ENCODE peak calls at places on chromosome 16, in four cellular contexts. O is mammary epithelial cell, C is tibial artery, W is RWPE1. X is an unnamed sample.

GRCh38 chr16:72903176-72903575 is 144.8 kb downstream of the ZFHX3 start:
- DNase-seq in C (no peak), O (no peak), W (no peak), X (no peak)

GRCh38 chr16:51167170-51167710 is 16.2 kb upstream of the SALL1 start:
- DNase-seq in C (no peak), O (no peak), W (no peak), X (no peak)

GRCh38 chr16:81457326-81458133 is 12.9 kb downstream of the CMIP start:
- DNase-seq in O (peak; percentile 45), W (peak; percentile 56), C (no peak), X (no peak)

GRCh38 chr16:49581630-49582298 is 208.2 kb downstream of the C16orf78 start:
- DNase-seq in O (no peak), C (no peak), W (no peak), X (no peak)

GRCh38 chr16:19088341-19088916 is 21.0 kb downstream of the COQ7 start:
- DNase-seq in C (peak; percentile 6), W (no peak), O (no peak), X (no peak)

GRCh38 chr16:9797306-9797705 is 384.9 kb downstream of the GRIN2A start:
- DNase-seq in C (no peak), O (peak; percentile 6), W (no peak), X (no peak)

GRCh38 chr16:85570213-85570734 is 42.8 kb upstream of the GSE1 start:
- DNase-seq in W (no peak), C (no peak), O (peak; percentile 45), X (peak; percentile 88)

GRCh38 chr16:47973552-47973951 is 182.2 kb downstream of the ABCC12 start:
- DNase-seq in C (no peak), O (no peak), W (no peak), X (no peak)

GRCh38 chr16:3439637-3440036 is 3.7 kb downstream of the ZNF597 start:
- DNase-seq in C (no peak), W (no peak), O (no peak), X (no peak)

GRCh38 chr16:78659668-78660217 is 560.3 kb downstream of the WWOX start:
- DNase-seq in W (no peak), C (no peak), O (no peak), X (no peak)

GRCh38 chr16:70747703-70748631 is 53.0 kb downstream of the VAC14 start:
- DNase-seq in W (peak; percentile 42), O (no peak), C (no peak), X (peak; percentile 99)

GRCh38 chr16:49608801-49609200 is 235.2 kb downstream of the C16orf78 start:
- DNase-seq in C (peak; percentile 66), O (no peak), W (no peak), X (no peak)

GRCh38 chr16:71709231-71709781 is 15.2 kb downstream of the PHLPP2 start:
- DNase-seq in O (peak; percentile 41), C (no peak), W (peak; percentile 23), X (peak; percentile 31)

GRCh38 chr16:3819741-3820724 is 60.5 kb downstream of the CREBBP start:
- DNase-seq in W (peak; percentile 82), O (peak; percentile 86), C (no peak), X (peak; percentile 43)

GRCh38 chr16:51877686-51878085 is 669.3 kb downstream of the TOX3 start:
- DNase-seq in O (no peak), W (no peak), C (no peak), X (no peak)

GRCh38 chr16:9090101-9090959 is 1.1 kb upstream of the HAPSTR1 start:
- DNase-seq in O (no peak), W (no peak), C (peak; percentile 78), X (no peak)

GRCh38 chr16:50274771-50275415 is 8.5 kb downstream of the ADCY7 start:
- DNase-seq in O (no peak), C (peak; percentile 64), W (no peak), X (no peak)

GRCh38 chr16:4882633-4883285 is 35.5 kb downstream of the UBN1 start:
- DNase-seq in O (peak; percentile 93), W (peak; percentile 62), C (no peak), X (peak; percentile 93)

GRCh38 chr16:27762441-27762840 is 212.5 kb downstream of the KATNIP start:
- DNase-seq in C (no peak), O (no peak), W (no peak), X (peak; percentile 57)

GRCh38 chr16:72367841-72368240 is 195.9 kb upstream of the PMFBP1 start:
- DNase-seq in O (no peak), C (no peak), W (no peak), X (no peak)

GRCh38 chr16:72901012-72901411 is 146.9 kb downstream of the ZFHX3 start:
- DNase-seq in O (no peak), W (no peak), C (no peak), X (no peak)

GRCh38 chr16:86202760-86203426 is 303.9 kb downstream of the IRF8 start:
- DNase-seq in O (no peak), W (no peak), C (no peak), X (no peak)

GRCh38 chr16:22291860-22292692 is 5.1 kb upstream of the POLR3E start:
- DNase-seq in C (no peak), O (no peak), W (no peak), X (no peak)

GRCh38 chr16:79673635-79674034 is 73.1 kb upstream of the MAF start:
- DNase-seq in W (no peak), O (no peak), C (no peak), X (no peak)

GRCh38 chr16:75534560-75535205 is 1.2 kb downstream of the CHST5 start:
- DNase-seq in C (peak; percentile 53), W (no peak), O (no peak), X (no peak)
- H3K27ac ChIP-seq in C (no peak overlapping the region), W (no peak overlapping the region), O (no peak overlapping the region), X (no peak overlapping the region)

GRCh38 chr16:787978-788398 is at the start of gene RPUSD1:
- DNase-seq in C (no peak), O (no peak), W (no peak), X (no peak)
- TF ChIP-seq CTCF in C (no peak), O (no peak), W (no peak), X (no peak)

DNA sequence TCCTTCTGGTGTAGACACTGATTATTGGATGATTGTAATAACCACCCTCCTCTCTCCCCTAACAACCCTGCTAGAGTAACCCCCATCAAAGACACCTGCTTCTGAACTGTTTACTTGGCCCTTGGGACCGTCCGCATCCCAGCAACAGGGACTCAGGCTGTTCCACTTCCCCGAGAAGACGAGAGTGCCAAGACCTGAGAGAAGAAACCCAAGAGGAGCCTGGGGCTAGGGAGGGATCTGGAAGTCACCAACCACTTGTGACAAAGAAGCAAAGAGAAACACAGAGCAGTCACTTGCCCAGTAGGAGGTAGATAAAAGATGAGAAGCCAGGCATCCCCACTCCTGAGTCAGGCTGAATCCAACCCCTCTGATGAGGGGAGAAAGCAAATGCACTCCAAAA is 84.3 kb downstream of the CDH11 start:
- DNase-seq in O (no peak), W (no peak), C (no peak), X (no peak)
- H3K27ac ChIP-seq in O (no peak overlapping the region), W (no peak overlapping the region), C (no peak overlapping the region), X (no peak overlapping the region)

GRCh38 chr16:69141936-69142335 is 9.5 kb downstream of the UTP4 start:
- DNase-seq in O (no peak), W (no peak), C (no peak), X (no peak)

GRCh38 chr16:69141014-69141413 is 8.6 kb downstream of the UTP4 start:
- DNase-seq in W (no peak), C (no peak), O (no peak), X (no peak)

GRCh38 chr16:69138608-69139007 is 6.2 kb downstream of the UTP4 start:
- DNase-seq in C (no peak), W (no peak), O (no peak), X (no peak)

GRCh38 chr16:69145658-69146057 is 13.2 kb downstream of the UTP4 start:
- DNase-seq in C (no peak), W (no peak), O (no peak), X (no peak)

DNA sequence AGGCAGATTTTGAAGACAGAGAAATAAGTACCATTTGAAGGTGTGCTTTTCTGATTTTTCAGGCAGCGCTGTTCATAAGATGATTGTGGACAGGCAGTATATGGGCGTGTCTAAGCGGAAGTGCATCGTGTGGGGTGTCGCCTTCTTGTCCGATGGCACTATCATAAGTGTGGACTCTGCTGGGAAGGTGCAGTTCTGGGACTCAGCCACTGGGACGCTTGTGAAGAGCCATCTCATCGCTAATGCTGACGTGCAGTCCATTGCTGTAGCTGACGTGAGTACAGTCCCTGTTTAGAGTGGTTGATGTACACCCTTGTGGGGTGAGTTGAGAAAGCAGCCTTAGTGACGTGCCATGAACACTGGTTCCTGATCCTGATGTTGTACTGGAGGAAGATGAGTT is 10.7 kb downstream of the UTP4 start:
- DNase-seq in C (no peak), W (no peak), O (no peak), X (no peak)
- TF ChIP-seq CTCF in C (no peak), W (no peak), O (peak; percentile 10), X (no peak)

X was measured in PC-9.